ENCODE peak calls at places on chromosomes 12 and 14, in four cellular contexts. L is heart left ventricle, Z is tibial nerve, W is testis. S is an unnamed sample. For H3K4me1, the result is how much of the 10 kb centered on the place peaks cover.

GRCh38 chr12:58369576-58369975 is 428.2 kb downstream of the ATP23 start:
- DNase-seq in L (no peak), Z (no peak), W (no peak), S (no peak)

GRCh38 chr12:132078190-132078589 is 65.9 kb downstream of the DDX51 start:
- DNase-seq in L (no peak), Z (no peak), W (no peak), S (no peak)

GRCh38 chr14:71320734-71321555 is 413.7 kb downstream of the PCNX1 start:
- DNase-seq in L (peak), Z (peak), W (peak), S (no peak)

GRCh38 chr12:10715491-10715890 is 7.6 kb downstream of the YBX3 start:
- DNase-seq in L (no peak), Z (no peak), W (no peak), S (no peak)

GRCh38 chr14:98198385-98198784 is 1073.6 kb downstream of the BCL11B start:
- DNase-seq in L (no peak), Z (no peak), W (no peak), S (no peak)

GRCh38 chr14:26905219-26905618 is 307.4 kb upstream of the NOVA1 start:
- DNase-seq in L (no peak), Z (no peak), W (no peak), S (no peak)

GRCh38 chr12:5927732-5928516 is 17.1 kb downstream of the ANO2 start:
- DNase-seq in L (no peak), Z (no peak), W (no peak), S (no peak)

GRCh38 chr14:92595267-92595666 is 81.7 kb downstream of the RIN3 start:
- DNase-seq in L (no peak), Z (no peak), W (peak), S (no peak)

GRCh38 chr12:45720069-45720468 is 9.4 kb upstream of the ARID2 start:
- DNase-seq in L (no peak), Z (no peak), W (no peak), S (no peak)

GRCh38 chr12:106094304-106094703 is 44.5 kb downstream of the NUAK1 start:
- DNase-seq in L (no peak), Z (no peak), W (no peak), S (no peak)

GRCh38 chr12:115351513-115352077 is 667.6 kb upstream of the TBX3 start:
- DNase-seq in L (no peak), Z (no peak), W (no peak), S (no peak)

DNA sequence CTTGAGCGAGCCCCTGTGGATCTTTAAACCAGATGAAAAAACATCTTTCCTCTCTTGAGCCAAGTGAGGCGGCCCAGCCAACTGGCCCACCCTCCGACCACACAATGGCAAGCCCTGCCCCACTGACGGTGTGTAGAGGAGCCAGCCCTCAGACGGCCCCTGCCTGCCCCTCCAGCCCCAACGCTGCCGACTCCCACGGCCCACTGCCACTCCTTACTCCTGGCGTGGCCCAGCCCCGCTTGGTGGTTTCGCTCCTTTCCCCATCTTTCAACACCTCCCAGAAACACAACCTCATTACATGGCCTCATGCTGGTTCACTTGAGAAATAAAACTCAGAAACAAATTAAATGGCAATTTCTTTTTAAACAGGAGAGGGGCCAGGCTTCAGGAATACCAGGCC is 80.6 kb upstream of the DICER1 start:
- DNase-seq in L (peak), Z (peak), W (no peak), S (no peak)
- H3K4me1 ChIP-seq in L (under half), Z (under half), W (under half), S (under half)

GRCh38 chr12:112126000-112126431 is 656 bp downstream of the TRAFD1 start:
- DNase-seq in L (no peak), Z (no peak), W (no peak), S (no peak)
- H3K4me1 ChIP-seq in L (half or more), Z (under half), W (under half), S (under half)

GRCh38 chr12:80087486-80088213 is 11.7 kb upstream of the OTOGL start:
- DNase-seq in L (no peak), Z (no peak), W (no peak), S (no peak)

GRCh38 chr12:80086025-80086424 is 13.3 kb upstream of the OTOGL start:
- DNase-seq in L (no peak), Z (no peak), W (no peak), S (no peak)
- H3K4me1 ChIP-seq in L (under half), Z (under half), W (under half), S (under half)

DNA sequence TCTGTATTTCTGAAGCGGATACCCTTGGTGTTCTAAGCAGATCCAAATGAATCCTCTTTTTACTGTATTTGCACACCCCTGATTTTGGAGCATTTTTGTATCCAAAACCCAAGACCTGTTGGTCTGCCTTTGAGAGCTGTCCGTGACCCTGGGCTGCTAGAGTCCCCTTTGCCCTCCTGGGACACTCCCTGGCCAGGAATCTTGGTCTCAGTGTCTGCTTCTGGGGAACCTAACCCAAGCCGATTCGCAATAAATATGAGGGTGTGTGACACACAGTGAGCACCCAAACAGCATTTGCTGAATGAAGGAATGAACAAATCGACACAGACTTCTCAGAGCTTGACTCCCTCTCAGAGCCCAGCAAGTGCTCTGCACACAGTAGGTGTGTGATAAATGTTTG is 92.9 kb downstream of the SCARB1 start:
- DNase-seq in L (no peak), Z (no peak), W (no peak), S (no peak)
- H3K4me1 ChIP-seq in L (under half), Z (under half), W (under half), S (under half)

GRCh38 chr12:52350786-52351185 is 16.5 kb downstream of the KRT85 start:
- DNase-seq in L (no peak), Z (no peak), W (no peak), S (no peak)
- H3K4me1 ChIP-seq in L (under half), Z (under half), W (under half), S (under half)

GRCh38 chr14:73784988-73785313 is 66.7 kb upstream of the PTGR2 start:
- DNase-seq in L (no peak), Z (no peak), W (no peak), S (no peak)
- H3K4me1 ChIP-seq in L (half or more), Z (under half), W (half or more), S (half or more)

S was measured in Panc1.